ENCODE peak calls at places on chromosomes 2 and 18, in six cellular contexts. T is iPS-NIHi11; R is T-helper 2 cell; E is small intestine; K is CD4-positive, CD25-positive, alpha-beta regulatory T cell; B is cerebellar cortex. D is an unnamed sample.

GRCh38 chr2:18209934-18210639 is 331.6 kb downstream of the KCNS3 start:
- DNase-seq in T (no peak), R (no peak), E (no peak), K (no peak), B (no peak), D (no peak)

GRCh38 chr2:30185175-30185574 is 38.4 kb downstream of the YPEL5 start:
- DNase-seq in T (no peak), R (no peak), E (no peak), K (no peak), B (no peak), D (no peak)

GRCh38 chr2:27857417-27858172 is 32.6 kb downstream of the RBKS start:
- DNase-seq in T (no peak), R (no peak), E (no peak), K (no peak), B (no peak), D (no peak)

GRCh38 chr18:23968638-23969037 is 45.9 kb upstream of the TTC39C start:
- DNase-seq in T (no peak), R (no peak), E (no peak), K (no peak), B (no peak), D (no peak)

GRCh38 chr18:79248495-79249078 is 147.1 kb upstream of the NFATC1 start:
- DNase-seq in T (no peak), R (no peak), E (no peak), K (no peak), B (no peak), D (no peak)

GRCh38 chr2:207357216-207357615 is 172.5 kb upstream of the CREB1 start:
- DNase-seq in T (no peak), R (no peak), E (no peak), K (no peak), B (no peak), D (no peak)

GRCh38 chr2:170502400-170503135 is 212.6 kb upstream of the SP5 start:
- DNase-seq in T (no peak), R (no peak), E (no peak), K (no peak), B (no peak), D (no peak)

GRCh38 chr18:47944972-47945843 is 14.7 kb upstream of the SMAD2 start:
- DNase-seq in T (no peak), R (no peak), E (no peak), K (no peak), B (no peak), D (no peak)

GRCh38 chr2:128347701-128348504 is 29.2 kb upstream of the HS6ST1 start:
- DNase-seq in T (peak), R (no peak), E (no peak), K (no peak), B (peak), D (peak)

GRCh38 chr2:196876364-196876763 is 50.1 kb downstream of the PGAP1 start:
- DNase-seq in T (no peak), R (no peak), E (no peak), K (no peak), B (no peak), D (no peak)

GRCh38 chr18:56570971-56571370 is 67.4 kb downstream of the TXNL1 start:
- DNase-seq in T (no peak), R (no peak), E (no peak), K (no peak), B (no peak), D (no peak)

GRCh38 chr18:13455960-13456471 is 237.5 kb downstream of the LDLRAD4 start:
- DNase-seq in T (no peak), R (peak), E (peak), K (no peak), B (peak), D (no peak)

GRCh38 chr2:67256892-67257291 is 140.2 kb upstream of the ETAA1 start:
- DNase-seq in T (no peak), R (no peak), E (no peak), K (no peak), B (no peak), D (no peak)

GRCh38 chr2:209425082-209426071 is 1.5 kb downstream of the MAP2 start:
- DNase-seq in T (peak), R (no peak), E (no peak), K (no peak), B (peak), D (no peak)

GRCh38 chr2:18650221-18650620 is 60.9 kb upstream of the NT5C1B start:
- DNase-seq in T (no peak), R (no peak), E (no peak), K (no peak), B (no peak), D (no peak)

GRCh38 chr18:25248755-25249154 is 103.2 kb downstream of the ZNF521 start:
- DNase-seq in T (no peak), R (no peak), E (no peak), K (no peak), B (peak), D (no peak)

GRCh38 chr2:233385489-233386044 is 31.3 kb downstream of the DGKD start:
- DNase-seq in T (no peak), R (peak), E (no peak), K (peak), B (no peak), D (no peak)

GRCh38 chr2:173401716-173402326 is 47.1 kb downstream of the CDCA7 start:
- DNase-seq in T (no peak), R (no peak), E (no peak), K (no peak), B (peak), D (no peak)

GRCh38 chr2:36952748-36953197 is 13.6 kb downstream of the STRN start:
- DNase-seq in T (peak), R (no peak), E (no peak), K (no peak), B (no peak), D (no peak)

D was measured in lung.